ENCODE peak calls at places on chromosomes 1 and 21, in seven cellular contexts. One of them, this sample, is unnamed.

GRCh38 chr1:50605186-50605875 is 182.1 kb upstream of the DMRTA2 start:
- DNase-seq in IMR-90: peak; percentile 57
- DNase-seq in retinal pigment epithelial cell: no peak
- DNase-seq in heart left ventricle: no peak
- DNase-seq in thoracic aorta: no peak
- DNase-seq in lower leg skin: no peak
- DNase-seq in kidney epithelial cell: peak; percentile 2
- DNase-seq in this sample: peak; percentile 70

GRCh38 chr1:155645024-155645423 is 35.0 kb downstream of the MSTO1 start:
- DNase-seq in IMR-90: no peak
- DNase-seq in retinal pigment epithelial cell: peak; percentile 7
- DNase-seq in heart left ventricle: no peak
- DNase-seq in thoracic aorta: no peak
- DNase-seq in lower leg skin: no peak
- DNase-seq in kidney epithelial cell: no peak
- DNase-seq in this sample: peak; percentile 77

GRCh38 chr1:183461350-183461749 is 10.9 kb upstream of the SMG7 start:
- DNase-seq in IMR-90: no peak
- DNase-seq in retinal pigment epithelial cell: no peak
- DNase-seq in heart left ventricle: no peak
- DNase-seq in thoracic aorta: no peak
- DNase-seq in lower leg skin: no peak
- DNase-seq in kidney epithelial cell: no peak
- DNase-seq in this sample: peak; percentile 76

GRCh38 chr1:48450505-48450904 is 21.5 kb downstream of the SPATA6 start:
- DNase-seq in IMR-90: no peak
- DNase-seq in retinal pigment epithelial cell: no peak
- DNase-seq in heart left ventricle: no peak
- DNase-seq in thoracic aorta: no peak
- DNase-seq in lower leg skin: no peak
- DNase-seq in kidney epithelial cell: no peak
- DNase-seq in this sample: peak; percentile 4

GRCh38 chr1:201183728-201184127 is 6.9 kb upstream of the IGFN1 start:
- DNase-seq in IMR-90: no peak
- DNase-seq in retinal pigment epithelial cell: no peak
- DNase-seq in heart left ventricle: no peak
- DNase-seq in thoracic aorta: no peak
- DNase-seq in lower leg skin: no peak
- DNase-seq in kidney epithelial cell: no peak
- DNase-seq in this sample: no peak

GRCh38 chr21:36792505-36792967 is 93.6 kb downstream of the SIM2 start:
- DNase-seq in IMR-90: peak; percentile 54
- DNase-seq in retinal pigment epithelial cell: no peak
- DNase-seq in heart left ventricle: no peak
- DNase-seq in thoracic aorta: no peak
- DNase-seq in lower leg skin: no peak
- DNase-seq in kidney epithelial cell: no peak
- DNase-seq in this sample: peak; percentile 70

GRCh38 chr1:3352084-3352951 is 102.1 kb upstream of the ARHGEF16 start:
- DNase-seq in IMR-90: peak; percentile 18
- DNase-seq in retinal pigment epithelial cell: peak; percentile 72
- DNase-seq in heart left ventricle: peak; percentile 53
- DNase-seq in thoracic aorta: peak; percentile 73
- DNase-seq in lower leg skin: peak; percentile 29
- DNase-seq in kidney epithelial cell: no peak
- DNase-seq in this sample: no peak

GRCh38 chr1:19312782-19313635 is 883 bp downstream of the SLC66A1 start:
- DNase-seq in IMR-90: no peak
- DNase-seq in retinal pigment epithelial cell: no peak
- DNase-seq in heart left ventricle: no peak
- DNase-seq in thoracic aorta: no peak
- DNase-seq in lower leg skin: no peak
- DNase-seq in kidney epithelial cell: no peak
- DNase-seq in this sample: no peak

GRCh38 chr1:93619507-93620168 is 62.0 kb downstream of the BCAR3 start:
- DNase-seq in IMR-90: no peak
- DNase-seq in retinal pigment epithelial cell: no peak
- DNase-seq in heart left ventricle: no peak
- DNase-seq in thoracic aorta: no peak
- DNase-seq in lower leg skin: no peak
- DNase-seq in kidney epithelial cell: no peak
- DNase-seq in this sample: no peak

GRCh38 chr1:226827458-226827857 is 43.0 kb upstream of the PSEN2 start:
- DNase-seq in IMR-90: no peak
- DNase-seq in retinal pigment epithelial cell: no peak
- DNase-seq in heart left ventricle: peak; percentile 81
- DNase-seq in thoracic aorta: no peak
- DNase-seq in lower leg skin: peak; percentile 77
- DNase-seq in kidney epithelial cell: no peak
- DNase-seq in this sample: no peak

GRCh38 chr21:42614811-42615342 is 38.5 kb upstream of the PDE9A start:
- DNase-seq in IMR-90: no peak
- DNase-seq in retinal pigment epithelial cell: no peak
- DNase-seq in heart left ventricle: no peak
- DNase-seq in thoracic aorta: no peak
- DNase-seq in lower leg skin: peak; percentile 51
- DNase-seq in kidney epithelial cell: no peak
- DNase-seq in this sample: peak; percentile 85

GRCh38 chr1:229102741-229103480 is 168.0 kb upstream of the RAB4A start:
- DNase-seq in IMR-90: no peak
- DNase-seq in retinal pigment epithelial cell: no peak
- DNase-seq in heart left ventricle: no peak
- DNase-seq in thoracic aorta: no peak
- DNase-seq in lower leg skin: no peak
- DNase-seq in kidney epithelial cell: no peak
- DNase-seq in this sample: no peak

GRCh38 chr1:18293291-18293690 is 185.7 kb downstream of the IGSF21 start:
- DNase-seq in IMR-90: no peak
- DNase-seq in retinal pigment epithelial cell: no peak
- DNase-seq in heart left ventricle: no peak
- DNase-seq in thoracic aorta: no peak
- DNase-seq in lower leg skin: no peak
- DNase-seq in kidney epithelial cell: no peak
- DNase-seq in this sample: no peak

GRCh38 chr1:36731226-36732037 is 248.7 kb upstream of the CSF3R start:
- DNase-seq in IMR-90: no peak
- DNase-seq in retinal pigment epithelial cell: no peak
- DNase-seq in heart left ventricle: no peak
- DNase-seq in thoracic aorta: no peak
- DNase-seq in lower leg skin: no peak
- DNase-seq in kidney epithelial cell: no peak
- DNase-seq in this sample: no peak
- TF ChIP-seq CTCF in IMR-90: no peak
- TF ChIP-seq CTCF in retinal pigment epithelial cell: no peak
- TF ChIP-seq CTCF in heart left ventricle: no peak
- TF ChIP-seq CTCF in thoracic aorta: no peak
- TF ChIP-seq CTCF in lower leg skin: no peak
- TF ChIP-seq CTCF in kidney epithelial cell: no peak
- TF ChIP-seq CTCF in this sample: no peak

GRCh38 chr21:18253252-18253651 is 8.6 kb downstream of the CHODL start:
- DNase-seq in IMR-90: no peak
- DNase-seq in retinal pigment epithelial cell: no peak
- DNase-seq in heart left ventricle: no peak
- DNase-seq in thoracic aorta: no peak
- DNase-seq in lower leg skin: no peak
- DNase-seq in kidney epithelial cell: no peak
- DNase-seq in this sample: no peak

GRCh38 chr21:18248171-18248570 is 3.5 kb downstream of the CHODL start:
- DNase-seq in IMR-90: no peak
- DNase-seq in retinal pigment epithelial cell: no peak
- DNase-seq in heart left ventricle: no peak
- DNase-seq in thoracic aorta: no peak
- DNase-seq in lower leg skin: no peak
- DNase-seq in kidney epithelial cell: no peak
- DNase-seq in this sample: no peak

GRCh38 chr21:18252686-18253085 is 8.1 kb downstream of the CHODL start:
- DNase-seq in IMR-90: no peak
- DNase-seq in retinal pigment epithelial cell: no peak
- DNase-seq in heart left ventricle: peak; percentile 22
- DNase-seq in thoracic aorta: no peak
- DNase-seq in lower leg skin: no peak
- DNase-seq in kidney epithelial cell: no peak
- DNase-seq in this sample: no peak

GRCh38 chr21:18251065-18251464 is 6.4 kb downstream of the CHODL start:
- DNase-seq in IMR-90: no peak
- DNase-seq in retinal pigment epithelial cell: no peak
- DNase-seq in heart left ventricle: no peak
- DNase-seq in thoracic aorta: no peak
- DNase-seq in lower leg skin: no peak
- DNase-seq in kidney epithelial cell: no peak
- DNase-seq in this sample: no peak

GRCh38 chr21:18249542-18250152 is 5.0 kb downstream of the CHODL start:
- DNase-seq in IMR-90: no peak
- DNase-seq in retinal pigment epithelial cell: no peak
- DNase-seq in heart left ventricle: no peak
- DNase-seq in thoracic aorta: no peak
- DNase-seq in lower leg skin: no peak
- DNase-seq in kidney epithelial cell: no peak
- DNase-seq in this sample: peak; percentile 8
- TF ChIP-seq CTCF in IMR-90: no peak
- TF ChIP-seq CTCF in retinal pigment epithelial cell: peak; percentile 40
- TF ChIP-seq CTCF in heart left ventricle: no peak
- TF ChIP-seq CTCF in thoracic aorta: no peak
- TF ChIP-seq CTCF in lower leg skin: no peak
- TF ChIP-seq CTCF in kidney epithelial cell: peak; percentile 61
- TF ChIP-seq CTCF in this sample: no peak

DNA sequence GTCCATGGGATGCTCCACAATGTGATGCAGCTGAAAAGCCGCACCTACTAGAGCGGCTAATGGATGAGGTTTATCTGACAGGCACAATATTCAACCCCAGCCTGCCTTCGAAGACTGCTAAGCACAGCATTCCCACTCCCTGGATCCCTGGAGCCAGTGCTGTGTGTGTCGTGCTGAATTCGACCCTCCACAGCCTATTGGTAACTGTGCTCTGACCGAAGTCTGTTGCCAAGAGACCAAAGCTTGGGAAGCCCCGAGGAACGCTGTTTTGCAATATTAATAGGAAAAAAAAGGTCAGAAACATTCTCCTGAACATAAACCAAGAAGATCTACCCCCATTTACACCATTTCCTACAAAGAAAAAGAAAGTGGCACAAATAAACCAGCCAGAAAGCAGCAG is 57.3 kb upstream of the PUM1 start:
- DNase-seq in IMR-90: peak; percentile 54
- DNase-seq in retinal pigment epithelial cell: no peak
- DNase-seq in heart left ventricle: no peak
- DNase-seq in thoracic aorta: no peak
- DNase-seq in lower leg skin: no peak
- DNase-seq in kidney epithelial cell: no peak
- DNase-seq in this sample: no peak
- TF ChIP-seq CTCF in IMR-90: no peak
- TF ChIP-seq CTCF in retinal pigment epithelial cell: no peak
- TF ChIP-seq CTCF in heart left ventricle: no peak
- TF ChIP-seq CTCF in thoracic aorta: no peak
- TF ChIP-seq CTCF in lower leg skin: no peak
- TF ChIP-seq CTCF in kidney epithelial cell: no peak
- TF ChIP-seq CTCF in this sample: no peak

DNA sequence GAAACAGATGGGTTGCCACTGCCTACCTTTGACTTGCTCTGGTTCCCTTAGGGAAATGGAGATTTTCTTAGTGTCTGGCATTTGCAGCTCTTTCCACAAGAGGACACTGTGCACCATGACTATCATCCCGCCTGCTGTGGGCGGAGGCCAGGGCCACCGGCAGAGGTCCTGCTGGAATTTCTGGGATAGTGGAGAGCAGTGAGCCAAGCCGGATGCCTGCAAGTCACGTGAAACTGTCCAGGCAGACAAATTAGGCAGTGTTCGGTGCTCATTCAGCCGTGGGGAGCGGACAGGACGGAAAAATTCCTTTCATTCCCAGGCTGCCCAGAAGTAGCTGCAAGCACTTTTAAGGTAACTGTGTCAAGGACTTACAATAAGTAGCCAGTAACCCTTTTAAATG is 43.4 kb downstream of the IGSF5 start:
- DNase-seq in IMR-90: peak; percentile 12
- DNase-seq in retinal pigment epithelial cell: peak; percentile 95
- DNase-seq in heart left ventricle: peak; percentile 86
- DNase-seq in thoracic aorta: no peak
- DNase-seq in lower leg skin: peak; percentile 27
- DNase-seq in kidney epithelial cell: peak; percentile 93
- DNase-seq in this sample: peak; percentile 40
- TF ChIP-seq CTCF in IMR-90: peak; percentile 38
- TF ChIP-seq CTCF in retinal pigment epithelial cell: peak; percentile 100
- TF ChIP-seq CTCF in heart left ventricle: peak; percentile 66
- TF ChIP-seq CTCF in thoracic aorta: peak; percentile 51
- TF ChIP-seq CTCF in lower leg skin: no peak
- TF ChIP-seq CTCF in kidney epithelial cell: peak; percentile 99
- TF ChIP-seq CTCF in this sample: peak; percentile 81

GRCh38 chr1:212722270-212722945 is 22.8 kb upstream of the BATF3 start:
- DNase-seq in IMR-90: no peak
- DNase-seq in retinal pigment epithelial cell: no peak
- DNase-seq in heart left ventricle: no peak
- DNase-seq in thoracic aorta: no peak
- DNase-seq in lower leg skin: no peak
- DNase-seq in kidney epithelial cell: no peak
- DNase-seq in this sample: no peak

GRCh38 chr1:212718499-212718898 is 18.9 kb upstream of the BATF3 start:
- DNase-seq in IMR-90: peak; percentile 43
- DNase-seq in retinal pigment epithelial cell: no peak
- DNase-seq in heart left ventricle: no peak
- DNase-seq in thoracic aorta: no peak
- DNase-seq in lower leg skin: no peak
- DNase-seq in kidney epithelial cell: no peak
- DNase-seq in this sample: peak; percentile 42

GRCh38 chr1:212727386-212728181 is 27.9 kb upstream of the BATF3 start:
- DNase-seq in IMR-90: peak; percentile 54
- DNase-seq in retinal pigment epithelial cell: no peak
- DNase-seq in heart left ventricle: no peak
- DNase-seq in thoracic aorta: no peak
- DNase-seq in lower leg skin: no peak
- DNase-seq in kidney epithelial cell: no peak
- DNase-seq in this sample: peak; percentile 89

GRCh38 chr1:212719633-212720032 is 20.0 kb upstream of the BATF3 start:
- DNase-seq in IMR-90: no peak
- DNase-seq in retinal pigment epithelial cell: no peak
- DNase-seq in heart left ventricle: no peak
- DNase-seq in thoracic aorta: no peak
- DNase-seq in lower leg skin: no peak
- DNase-seq in kidney epithelial cell: no peak
- DNase-seq in this sample: no peak

GRCh38 chr1:212721388-212722247 is 22.0 kb upstream of the BATF3 start:
- DNase-seq in IMR-90: peak; percentile 84
- DNase-seq in retinal pigment epithelial cell: no peak
- DNase-seq in heart left ventricle: no peak
- DNase-seq in thoracic aorta: no peak
- DNase-seq in lower leg skin: no peak
- DNase-seq in kidney epithelial cell: peak; percentile 42
- DNase-seq in this sample: peak; percentile 91
- TF ChIP-seq CTCF in IMR-90: no peak
- TF ChIP-seq CTCF in retinal pigment epithelial cell: no peak
- TF ChIP-seq CTCF in heart left ventricle: no peak
- TF ChIP-seq CTCF in thoracic aorta: no peak
- TF ChIP-seq CTCF in lower leg skin: no peak
- TF ChIP-seq CTCF in kidney epithelial cell: no peak
- TF ChIP-seq CTCF in this sample: no peak

This sample was measured in MCF 10A.